ENCODE peak calls at places on chromosomes 11 and 22, in eight cellular contexts. A is breast epithelium, E is HCT116, U is spleen, B is suprapubic skin, Z is transverse colon, N is GM23338, V is prostate gland. M is an unnamed sample.

GRCh38 chr11:80930038-80930437 is 1489.2 kb upstream of the TENM4 start:
- DNase-seq in A (no peak), E (no peak), U (no peak), B (no peak), Z (no peak), N (no peak), V (no peak), M (no peak)

GRCh38 chr11:64438986-64439771 is 80.2 kb downstream of the RPS6KA4 start:
- DNase-seq in A (peak), E (no peak), U (peak), B (no peak), Z (no peak), N (peak), V (no peak), M (no peak)

GRCh38 chr22:37741312-37741795 is 44.5 kb downstream of the TRIOBP start:
- DNase-seq in A (peak), E (no peak), U (no peak), B (peak), Z (peak), N (peak), V (no peak), M (no peak)

GRCh38 chr11:117842131-117842941 is 17.8 kb upstream of the FXYD2 start:
- DNase-seq in A (peak), E (no peak), U (no peak), B (peak), Z (no peak), N (no peak), V (no peak), M (peak)

GRCh38 chr11:128624269-128625170 is 37.2 kb upstream of the ETS1 start:
- DNase-seq in A (no peak), E (no peak), U (peak), B (no peak), Z (peak), N (no peak), V (peak), M (no peak)

GRCh38 chr11:30328676-30329075 is 5.8 kb downstream of the ARL14EP start:
- DNase-seq in A (no peak), E (no peak), U (no peak), B (no peak), Z (no peak), N (no peak), V (no peak), M (no peak)

GRCh38 chr22:17083255-17083654 is 1.5 kb upstream of the IL17RA start:
- DNase-seq in A (no peak), E (no peak), U (no peak), B (peak), Z (no peak), N (no peak), V (no peak), M (no peak)

GRCh38 chr22:20530368-20531153 is 23.2 kb downstream of the MED15 start:
- DNase-seq in A (no peak), E (peak), U (no peak), B (no peak), Z (peak), N (no peak), V (no peak), M (no peak)

GRCh38 chr11:34194576-34195335 is 89.3 kb downstream of the NAT10 start:
- DNase-seq in A (no peak), E (no peak), U (no peak), B (no peak), Z (no peak), N (peak), V (no peak), M (no peak)

GRCh38 chr22:30537083-30537731 is 9.3 kb downstream of the SEC14L6 start:
- DNase-seq in A (no peak), E (no peak), U (no peak), B (no peak), Z (no peak), N (peak), V (no peak), M (no peak)

GRCh38 chr22:30538280-30538679 is 8.3 kb downstream of the SEC14L6 start:
- DNase-seq in A (no peak), E (no peak), U (no peak), B (no peak), Z (no peak), N (no peak), V (no peak), M (no peak)

GRCh38 chr22:30539368-30539767 is 7.2 kb downstream of the SEC14L6 start:
- DNase-seq in A (no peak), E (no peak), U (no peak), B (no peak), Z (no peak), N (no peak), V (no peak), M (no peak)

GRCh38 chr22:30531651-30532608 is 14.6 kb downstream of the SEC14L6 start:
- DNase-seq in A (no peak), E (no peak), U (no peak), B (no peak), Z (no peak), N (no peak), V (no peak), M (no peak)

DNA sequence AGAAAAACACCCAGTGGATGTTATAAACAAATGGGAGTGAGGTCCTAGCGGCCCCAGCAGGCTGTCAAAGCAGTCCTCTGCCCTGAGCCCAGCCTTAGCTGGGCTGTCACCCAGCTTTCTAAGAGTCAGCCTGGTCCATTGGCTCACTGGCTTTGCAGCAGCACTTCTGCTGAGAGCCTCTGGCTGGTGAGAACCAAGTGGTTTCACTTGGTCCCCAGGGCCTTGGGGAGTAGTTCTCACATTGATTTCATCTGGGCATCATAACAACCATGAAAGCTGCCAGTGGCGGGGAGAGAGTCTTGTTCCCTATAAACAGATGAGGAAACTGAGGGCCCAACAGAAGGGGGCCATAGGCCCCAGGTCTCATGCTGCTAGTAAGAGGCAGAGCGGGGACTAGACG is 11.4 kb downstream of the SEC14L6 start:
- DNase-seq in A (no peak), E (no peak), U (no peak), B (no peak), Z (no peak), N (no peak), V (no peak), M (no peak)
- TF ChIP-seq CTCF in A (no peak), E (no peak), U (no peak), B (no peak), Z (no peak), N (no peak), V (no peak), M (no peak)

GRCh38 chr11:67239795-67240574 is 26.3 kb upstream of the GRK2 start:
- DNase-seq in A (peak), E (peak), U (peak), B (peak), Z (peak), N (peak), V (peak), M (no peak)

GRCh38 chr11:67237574-67237973 is 28.7 kb upstream of the GRK2 start:
- DNase-seq in A (no peak), E (no peak), U (no peak), B (no peak), Z (no peak), N (no peak), V (no peak), M (no peak)

GRCh38 chr11:67238894-67239794 is 27.1 kb upstream of the GRK2 start:
- DNase-seq in A (no peak), E (no peak), U (no peak), B (no peak), Z (no peak), N (no peak), V (no peak), M (no peak)

GRCh38 chr11:67242548-67242947 is 23.7 kb upstream of the GRK2 start:
- DNase-seq in A (no peak), E (no peak), U (no peak), B (no peak), Z (no peak), N (no peak), V (no peak), M (no peak)

GRCh38 chr11:67240575-67241389 is 25.5 kb upstream of the GRK2 start:
- DNase-seq in A (peak), E (no peak), U (peak), B (peak), Z (peak), N (peak), V (peak), M (no peak)
- TF ChIP-seq POLR2AphosphoS5 in A (no peak), E (no peak), U (peak), B (no peak), Z (peak), N (peak), V (peak), M (no peak)

DNA sequence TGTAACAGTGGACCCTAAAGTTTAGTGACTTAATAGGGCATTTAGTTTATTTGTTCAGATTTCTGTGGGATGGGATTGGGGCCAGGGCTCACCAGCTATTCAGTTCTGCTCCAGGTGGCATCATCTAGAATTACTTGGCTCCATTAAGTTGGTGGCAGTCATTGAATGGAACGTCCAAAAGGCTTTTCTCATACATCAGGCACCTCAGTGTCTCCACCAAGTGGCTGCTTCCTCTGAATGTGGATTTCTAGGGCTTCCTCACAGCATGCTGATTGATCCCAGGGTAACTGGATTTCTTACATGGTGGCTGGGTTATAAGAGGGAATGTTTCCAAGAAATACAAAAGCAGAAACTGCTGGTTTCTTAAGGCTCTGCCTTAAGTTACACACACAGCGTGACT is 34.7 kb downstream of the USP47 start:
- DNase-seq in A (no peak), E (peak), U (no peak), B (no peak), Z (no peak), N (peak), V (no peak), M (no peak)
- H3K27ac ChIP-seq in A (no peak), E (no peak), U (no peak), B (no peak), Z (no peak), N (no peak), V (no peak), M (no peak)

GRCh38 chr22:29320546-29320945 is 5.0 kb upstream of the RASL10A start:
- DNase-seq in A (no peak), E (no peak), U (no peak), B (no peak), Z (no peak), N (no peak), V (no peak), M (no peak)
- TF ChIP-seq CTCF in A (no peak), E (peak), U (no peak), B (no peak), Z (no peak), N (no peak), V (no peak), M (no peak)

GRCh38 chr11:45684440-45684839 is 19.0 kb upstream of the CHST1 start:
- DNase-seq in A (no peak), E (no peak), U (peak), B (no peak), Z (no peak), N (peak), V (no peak), M (no peak)
- TF ChIP-seq POLR2AphosphoS5 in A (no peak), E (no peak), U (no peak), B (no peak), Z (no peak), N (no peak), V (no peak), M (no peak)

GRCh38 chr11:57314221-57314973 is 10.4 kb downstream of the TNKS1BP1 start:
- DNase-seq in A (no peak), E (no peak), U (peak), B (no peak), Z (no peak), N (no peak), V (no peak), M (no peak)

GRCh38 chr11:57315491-57315890 is 9.3 kb downstream of the TNKS1BP1 start:
- DNase-seq in A (no peak), E (no peak), U (peak), B (no peak), Z (peak), N (peak), V (no peak), M (no peak)

GRCh38 chr11:57313071-57313787 is 11.5 kb downstream of the TNKS1BP1 start:
- DNase-seq in A (no peak), E (no peak), U (peak), B (no peak), Z (no peak), N (no peak), V (no peak), M (no peak)

GRCh38 chr11:57312511-57313021 is 12.2 kb downstream of the TNKS1BP1 start:
- DNase-seq in A (no peak), E (no peak), U (peak), B (no peak), Z (no peak), N (no peak), V (no peak), M (no peak)

GRCh38 chr11:57313788-57314135 is 11.0 kb downstream of the TNKS1BP1 start:
- DNase-seq in A (no peak), E (no peak), U (no peak), B (no peak), Z (no peak), N (no peak), V (no peak), M (no peak)
- H3K27ac ChIP-seq in A (peak), E (no peak), U (no peak), B (peak), Z (no peak), N (peak), V (no peak), M (peak)

DNA sequence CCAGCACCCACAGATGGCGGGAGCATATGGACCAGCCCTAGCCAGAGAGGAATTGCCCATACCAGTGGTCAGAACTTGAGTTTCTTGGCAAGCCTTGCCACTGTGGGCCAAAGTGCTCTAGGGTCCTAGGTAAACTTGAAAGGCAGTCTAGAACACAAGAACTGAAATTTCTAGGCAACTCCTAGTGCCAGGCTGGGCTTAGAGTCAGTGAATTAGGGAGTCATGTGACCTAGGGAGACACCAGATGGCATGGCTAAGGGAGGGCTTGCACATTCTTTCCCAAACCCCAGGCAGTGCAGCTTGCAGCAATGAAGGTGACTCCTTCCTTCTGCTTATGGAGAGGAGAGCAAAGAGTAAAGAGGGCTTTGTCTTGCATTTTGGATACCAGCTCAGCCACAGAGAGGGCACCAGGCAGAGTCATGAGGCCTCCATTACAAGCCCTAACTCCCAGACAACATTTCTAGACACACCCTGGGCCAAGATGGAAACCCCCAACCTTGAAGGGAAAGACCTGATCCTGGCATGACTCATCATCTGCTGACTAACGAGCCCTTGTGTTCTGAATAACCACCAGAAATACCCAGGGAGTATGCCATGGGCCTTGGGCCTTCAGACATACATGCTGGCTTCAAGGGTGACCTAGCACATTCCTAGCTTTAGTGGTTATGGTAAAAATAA is 19.2 kb upstream of the OR56A3 start:
- DNase-seq in A (no peak), E (peak), U (no peak), B (no peak), Z (no peak), N (no peak), V (no peak), M (no peak)
- TF ChIP-seq CTCF in A (no peak), E (no peak), U (no peak), B (no peak), Z (no peak), N (no peak), V (no peak), M (no peak)